ENCODE peak calls at places on chromosomes 7 and 10, in four cellular contexts. X, A, B and O are unnamed samples.
A peak's percentile ranks its signal among the peaks of the same experiment; 100 is the strongest.

GRCh38 chr7:398888-399287 is 108.9 kb downstream of the FOXL3 start:
- DNase-seq in B (no peak), X (no peak), A (no peak), O (no peak)

GRCh38 chr10:77406764-77407430 is 230.7 kb downstream of the KCNMA1 start:
- DNase-seq in A (no peak), X (no peak), B (no peak), O (no peak)

GRCh38 chr7:74443591-74444365 is 9.9 kb upstream of the GTF2IRD1 start:
- DNase-seq in A (no peak), X (no peak), B (no peak), O (no peak)

GRCh38 chr10:5254488-5254887 is 57.9 kb downstream of the AKR1C4 start:
- DNase-seq in A (no peak), X (no peak), B (no peak), O (no peak)

GRCh38 chr10:103111031-103111917 is 81.8 kb downstream of the NT5C2 start:
- DNase-seq in B (no peak), X (no peak), A (peak; percentile 46), O (no peak)

GRCh38 chr10:112785089-112785488 is 165.0 kb upstream of the TCF7L2 start:
- DNase-seq in X (no peak), A (no peak), B (no peak), O (no peak)

GRCh38 chr7:95590387-95591248 is 5.7 kb downstream of the PDK4 start:
- DNase-seq in X (no peak), B (no peak), A (no peak), O (no peak)

GRCh38 chr10:71150811-71151210 is 61.6 kb upstream of the UNC5B start:
- DNase-seq in B (no peak), A (no peak), X (no peak), O (no peak)

GRCh38 chr7:45020915-45021314 is 20.9 kb downstream of the CCM2 start:
- DNase-seq in X (no peak), B (no peak), A (no peak), O (no peak)

GRCh38 chr10:29862926-29863614 is 196.3 kb downstream of the JCAD start:
- DNase-seq in A (no peak), X (peak; percentile 47), B (peak; percentile 74), O (no peak)

GRCh38 chr10:3869036-3869435 is 84.0 kb upstream of the KLF6 start:
- DNase-seq in A (no peak), X (no peak), B (no peak), O (no peak)

GRCh38 chr7:132083126-132084123 is 492.8 kb downstream of the PLXNA4 start:
- DNase-seq in A (no peak), B (no peak), X (no peak), O (no peak)

GRCh38 chr7:25889765-25890164 is 262.2 kb upstream of the NFE2L3 start:
- DNase-seq in B (no peak), A (no peak), X (no peak), O (no peak)

GRCh38 chr7:101594790-101595189 is 34.3 kb downstream of the MYL10 start:
- DNase-seq in X (no peak), A (no peak), B (no peak), O (no peak)